ENCODE peak calls at places on chromosomes 11 and 22, in five cellular contexts. Z is anterior cingulate cortex; M is ecto neural progenitor cell; F is stimulated activated CD8-positive, alpha-beta memory T cell treated with anti-CD3 and anti-CD28 coated beads, Interleukin-7, amount 100 ng/mL, for 24 hours; T is left ventricle myocardium superior. U is an unnamed sample.
A peak's percentile ranks its signal among the peaks of the same experiment; 100 is the strongest.

GRCh38 chr11:11366793-11367192 is 13.7 kb upstream of the CSNK2A3 start:
- DNase-seq in M (no peak), Z (no peak), F (no peak), T (no peak), U (no peak)

GRCh38 chr11:64323373-64323772 is 5.5 kb downstream of the PRDX5 start:
- DNase-seq in F (no peak), M (no peak), Z (no peak), T (no peak), U (no peak)

GRCh38 chr11:62144641-62145255 is 20.9 kb downstream of the INCENP start:
- DNase-seq in T (no peak), Z (no peak), F (no peak), M (no peak), U (no peak)

GRCh38 chr11:114308689-114309089 is 12.5 kb downstream of the NNMT start:
- DNase-seq in F (no peak), Z (no peak), M (no peak), T (no peak), U (no peak)

GRCh38 chr11:3920148-3920852 is 64.8 kb downstream of the STIM1 start:
- DNase-seq in Z (no peak), M (no peak), F (peak; percentile 61), T (no peak), U (no peak)

GRCh38 chr22:19927696-19928095 is 13.9 kb upstream of the COMT start:
- DNase-seq in Z (no peak), T (no peak), F (no peak), M (no peak), U (no peak)

GRCh38 chr11:122333476-122333875 is 217.5 kb upstream of the BLID start:
- DNase-seq in F (no peak), M (no peak), T (no peak), Z (no peak), U (no peak)

GRCh38 chr22:31929126-31929928 is 15.0 kb upstream of the YWHAH start:
- DNase-seq in F (no peak), T (peak; percentile 55), Z (no peak), M (no peak), U (peak; percentile 60)

GRCh38 chr11:92830382-92831148 is 138.9 kb upstream of the MTNR1B start:
- DNase-seq in T (no peak), F (no peak), Z (no peak), M (no peak), U (no peak)

U was measured in dorsolateral prefrontal cortex.